ENCODE peak calls at places on chromosome 16, in seven cellular contexts. S is lower lobe of right lung, T is uterus, Y is GM23338, P is GM06990, K is gastrocnemius medialis, B is upper lobe of right lung. Q is an unnamed sample.

GRCh38 chr16:69424935-69425784 is 741 bp downstream of the CYB5B start:
- DNase-seq in S (no peak), T (no peak), Y (no peak), P (no peak), K (no peak), B (no peak), Q (no peak)

GRCh38 chr16:11852092-11852809 is 909 bp upstream of the RSL1D1 start:
- DNase-seq in S (no peak), T (no peak), Y (no peak), P (no peak), K (no peak), B (no peak), Q (no peak)

GRCh38 chr16:68275611-68276191 is 11.4 kb downstream of the SLC7A6 start:
- DNase-seq in S (no peak), T (no peak), Y (no peak), P (peak), K (no peak), B (no peak), Q (no peak)

GRCh38 chr16:2230376-2230775 is 5.9 kb upstream of the DNASE1L2 start:
- DNase-seq in S (peak), T (no peak), Y (no peak), P (no peak), K (no peak), B (no peak), Q (no peak)

GRCh38 chr16:8956265-8957060 is 7.2 kb downstream of the USP7 start:
- DNase-seq in S (no peak), T (peak), Y (no peak), P (no peak), K (peak), B (no peak), Q (no peak)

GRCh38 chr16:68444058-68444657 is 4.2 kb downstream of the SMPD3 start:
- DNase-seq in S (no peak), T (no peak), Y (peak), P (no peak), K (no peak), B (no peak), Q (peak)

GRCh38 chr16:56013962-56014552 is 138.9 kb upstream of the CES5A start:
- DNase-seq in S (peak), T (no peak), Y (peak), P (no peak), K (no peak), B (peak), Q (peak)

GRCh38 chr16:56985288-56985961 is 3.9 kb upstream of the NLRC5 start:
- DNase-seq in S (peak), T (peak), Y (no peak), P (no peak), K (peak), B (no peak), Q (no peak)

GRCh38 chr16:57886427-57886826 is 84.1 kb upstream of the KIFC3 start:
- DNase-seq in S (no peak), T (no peak), Y (no peak), P (no peak), K (no peak), B (no peak), Q (no peak)

GRCh38 chr16:28823291-28823718 is 506 bp downstream of the ATXN2L start:
- DNase-seq in S (peak), T (no peak), Y (peak), P (no peak), K (no peak), B (no peak), Q (peak)

GRCh38 chr16:3819741-3820724 is 60.5 kb downstream of the CREBBP start:
- DNase-seq in S (no peak), T (peak), Y (no peak), P (no peak), K (no peak), B (no peak), Q (no peak)

GRCh38 chr16:85316321-85316919 is 204.1 kb upstream of the CIBAR2 start:
- DNase-seq in S (peak), T (no peak), Y (peak), P (peak), K (peak), B (peak), Q (peak)

GRCh38 chr16:35686595-35686994 is 2227.2 kb downstream of the TP53TG3F start:
- DNase-seq in S (no peak), T (no peak), Y (no peak), P (no peak), K (no peak), B (no peak), Q (no peak)

GRCh38 chr16:4911831-4912422 is 25.0 kb downstream of the PPL start:
- DNase-seq in S (no peak), T (no peak), Y (no peak), P (no peak), K (no peak), B (no peak), Q (no peak)

GRCh38 chr16:906296-906695 is 64.5 kb downstream of the LMF1 start:
- DNase-seq in S (peak), T (no peak), Y (no peak), P (no peak), K (no peak), B (no peak), Q (no peak)

GRCh38 chr16:689175-689897 is 862 bp downstream of the WDR24 start:
- DNase-seq in S (no peak), T (no peak), Y (no peak), P (no peak), K (no peak), B (no peak), Q (no peak)

GRCh38 chr16:75805946-75806345 is 79.7 kb upstream of the CPHXL start:
- DNase-seq in S (no peak), T (no peak), Y (peak), P (no peak), K (no peak), B (no peak), Q (no peak)

GRCh38 chr16:54265558-54266213 is 20.9 kb downstream of the IRX3 start:
- DNase-seq in S (no peak), T (no peak), Y (no peak), P (no peak), K (no peak), B (no peak), Q (no peak)

GRCh38 chr16:86566601-86566965 is at the start of gene FOXC2:
- DNase-seq in S (peak), T (peak), Y (peak), P (no peak), K (peak), B (peak), Q (peak)

GRCh38 chr16:19088341-19088916 is 21.0 kb downstream of the COQ7 start:
- DNase-seq in S (no peak), T (no peak), Y (no peak), P (no peak), K (no peak), B (no peak), Q (no peak)

GRCh38 chr16:10016761-10017160 is 165.5 kb downstream of the GRIN2A start:
- DNase-seq in S (no peak), T (no peak), Y (no peak), P (no peak), K (no peak), B (no peak), Q (no peak)

GRCh38 chr16:46884513-46885293 is 541 bp downstream of the GPT2 start:
- DNase-seq in S (no peak), T (no peak), Y (no peak), P (peak), K (no peak), B (no peak), Q (peak)

GRCh38 chr16:8533509-8533908 is 56.8 kb downstream of the TMEM114 start:
- DNase-seq in S (no peak), T (no peak), Y (no peak), P (no peak), K (no peak), B (no peak), Q (no peak)

GRCh38 chr16:1708768-1709180 is 2.8 kb downstream of the MAPK8IP3 start:
- DNase-seq in S (no peak), T (no peak), Y (no peak), P (no peak), K (peak), B (no peak), Q (no peak)

GRCh38 chr16:9152649-9153501 is 61.4 kb downstream of the HAPSTR1 start:
- DNase-seq in S (no peak), T (no peak), Y (no peak), P (no peak), K (no peak), B (no peak), Q (no peak)

GRCh38 chr16:57807252-57807967 is 5.1 kb upstream of the KIFC3 start:
- DNase-seq in S (no peak), T (no peak), Y (no peak), P (no peak), K (no peak), B (no peak), Q (no peak)

GRCh38 chr16:56814537-56815432 is 50.2 kb upstream of the SLC12A3 start:
- DNase-seq in S (no peak), T (no peak), Y (no peak), P (no peak), K (no peak), B (no peak), Q (no peak)

GRCh38 chr16:59527206-59527997 is 793.3 kb upstream of the GOT2 start:
- DNase-seq in S (no peak), T (no peak), Y (no peak), P (no peak), K (no peak), B (no peak), Q (no peak)

GRCh38 chr16:71762186-71762585 is 37.7 kb upstream of the PHLPP2 start:
- DNase-seq in S (no peak), T (no peak), Y (no peak), P (no peak), K (no peak), B (no peak), Q (no peak)

GRCh38 chr16:77898671-77899211 is 110.4 kb downstream of the VAT1L start:
- DNase-seq in S (no peak), T (no peak), Y (no peak), P (no peak), K (no peak), B (no peak), Q (no peak)

GRCh38 chr16:4140652-4141051 is 24.4 kb upstream of the ADCY9 start:
- DNase-seq in S (no peak), T (no peak), Y (no peak), P (no peak), K (no peak), B (no peak), Q (no peak)

GRCh38 chr16:74577882-74578366 is 29.0 kb downstream of the GLG1 start:
- DNase-seq in S (no peak), T (no peak), Y (no peak), P (peak), K (no peak), B (no peak), Q (no peak)

GRCh38 chr16:55660776-55661175 is 5.0 kb downstream of the SLC6A2 start:
- DNase-seq in S (no peak), T (no peak), Y (peak), P (no peak), K (no peak), B (no peak), Q (no peak)

GRCh38 chr16:52076332-52077115 is 470.4 kb downstream of the TOX3 start:
- DNase-seq in S (no peak), T (no peak), Y (no peak), P (no peak), K (no peak), B (no peak), Q (no peak)

GRCh38 chr16:4624827-4625616 is 396 bp downstream of the MGRN1 start:
- DNase-seq in S (peak), T (peak), Y (peak), P (peak), K (peak), B (peak), Q (peak)

GRCh38 chr16:28492511-28492910 is 637 bp upstream of the CLN3 start:
- DNase-seq in S (no peak), T (no peak), Y (no peak), P (no peak), K (no peak), B (no peak), Q (no peak)

DNA sequence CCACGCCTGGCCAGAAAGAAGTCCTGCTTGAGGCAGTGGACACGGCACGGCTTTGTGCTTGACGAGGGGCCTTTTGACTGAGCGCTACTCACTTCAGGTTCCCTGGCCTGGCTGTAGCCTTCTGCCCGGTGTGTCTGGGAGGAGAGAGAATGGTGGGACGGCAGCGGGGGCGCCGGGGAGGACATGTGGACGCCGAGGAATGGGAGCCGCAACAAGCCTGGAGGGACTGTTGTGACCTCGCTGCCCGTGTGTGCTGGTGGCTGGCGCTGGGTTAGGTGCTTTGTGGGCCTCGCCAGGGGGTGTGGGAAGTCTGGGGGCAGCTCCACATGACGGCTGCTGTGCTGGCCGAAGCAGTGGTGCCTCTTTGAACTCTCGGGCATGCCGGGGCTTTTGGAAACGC is 33.6 kb downstream of the BANP start:
- DNase-seq in S (no peak), T (no peak), Y (no peak), P (no peak), K (no peak), B (no peak), Q (no peak)
- TF ChIP-seq CTCF in S (no peak), T (no peak), Y (no peak), P (no peak), K (no peak), B (no peak), Q (no peak)

DNA sequence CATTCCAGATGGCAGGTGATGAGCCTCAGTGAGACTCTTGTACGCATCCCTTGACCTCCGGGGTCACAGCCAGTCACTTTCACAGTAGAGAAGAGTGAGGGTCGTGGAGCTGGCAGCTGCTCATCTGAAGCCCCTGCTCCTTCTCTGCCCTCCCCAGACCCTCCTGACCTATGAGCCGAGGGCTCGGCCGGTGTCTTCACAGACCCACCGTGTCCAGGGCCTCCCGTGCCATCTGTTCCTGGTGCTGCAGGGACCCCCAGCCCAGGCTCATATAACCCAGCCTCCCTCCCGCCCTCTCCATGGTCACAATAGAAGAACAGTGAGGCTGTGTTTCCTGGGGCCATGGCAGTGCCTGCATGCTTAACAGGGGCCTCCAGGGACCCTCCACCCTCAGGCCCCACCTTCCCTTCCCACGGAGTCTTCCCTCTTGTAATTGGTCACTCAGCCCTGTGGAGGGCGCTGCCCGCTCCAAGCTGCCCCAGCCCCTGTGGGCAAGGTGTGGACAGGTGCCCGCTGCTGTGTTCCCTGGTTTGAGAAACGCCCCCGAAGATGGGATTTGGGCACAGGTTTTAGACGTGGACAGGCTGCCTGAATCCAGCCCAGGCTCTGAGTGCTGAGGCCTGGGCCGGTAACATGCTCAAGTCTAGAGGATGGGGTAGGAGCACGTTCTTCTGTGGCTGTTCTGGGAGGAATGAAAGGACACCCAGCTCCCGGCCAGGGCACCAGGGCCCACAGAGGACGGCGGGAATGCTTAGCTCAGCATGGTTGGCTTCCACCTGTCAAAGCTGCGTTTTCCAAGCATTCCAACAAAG is 38.7 kb downstream of the ACSF3 start:
- DNase-seq in S (peak), T (no peak), Y (no peak), P (no peak), K (no peak), B (peak), Q (no peak)
- TF ChIP-seq CTCF in S (no peak), T (no peak), Y (peak), P (no peak), K (no peak), B (no peak), Q (no peak)

GRCh38 chr16:66042341-66042740 is 324.1 kb upstream of the CDH5 start:
- DNase-seq in S (no peak), T (no peak), Y (no peak), P (no peak), K (no peak), B (no peak), Q (no peak)

GRCh38 chr16:66043326-66043725 is 323.2 kb upstream of the CDH5 start:
- DNase-seq in S (no peak), T (no peak), Y (no peak), P (no peak), K (no peak), B (no peak), Q (no peak)

GRCh38 chr16:66044089-66044488 is 322.4 kb upstream of the CDH5 start:
- DNase-seq in S (no peak), T (no peak), Y (no peak), P (no peak), K (no peak), B (no peak), Q (no peak)

GRCh38 chr16:66044616-66045015 is 321.9 kb upstream of the CDH5 start:
- DNase-seq in S (no peak), T (no peak), Y (no peak), P (no peak), K (no peak), B (no peak), Q (no peak)

GRCh38 chr16:66041907-66042306 is 324.6 kb upstream of the CDH5 start:
- DNase-seq in S (no peak), T (no peak), Y (no peak), P (no peak), K (no peak), B (no peak), Q (no peak)
- TF ChIP-seq CTCF in S (no peak), T (no peak), Y (no peak), P (no peak), K (no peak), B (no peak), Q (no peak)

GRCh38 chr16:16877061-16877460 is 498.1 kb downstream of the NPIPA7 start:
- DNase-seq in S (no peak), T (no peak), Y (no peak), P (no peak), K (no peak), B (no peak), Q (no peak)

GRCh38 chr16:16868727-16869126 is 489.8 kb downstream of the NPIPA7 start:
- DNase-seq in S (no peak), T (no peak), Y (peak), P (no peak), K (no peak), B (no peak), Q (no peak)

GRCh38 chr16:16865374-16865773 is 486.4 kb downstream of the NPIPA7 start:
- DNase-seq in S (no peak), T (no peak), Y (no peak), P (no peak), K (no peak), B (no peak), Q (no peak)

GRCh38 chr16:16867994-16868393 is 489.1 kb downstream of the NPIPA7 start:
- DNase-seq in S (no peak), T (no peak), Y (peak), P (no peak), K (no peak), B (no peak), Q (peak)

GRCh38 chr16:16871196-16871595 is 492.3 kb downstream of the NPIPA7 start:
- DNase-seq in S (no peak), T (no peak), Y (peak), P (no peak), K (no peak), B (no peak), Q (no peak)
- TF ChIP-seq CTCF in S (no peak), T (no peak), Y (peak), P (no peak), K (no peak), B (no peak), Q (no peak)

GRCh38 chr16:82384897-82385296 is 214.9 kb upstream of the MPHOSPH6 start:
- DNase-seq in S (no peak), T (no peak), Y (no peak), P (no peak), K (no peak), B (no peak), Q (no peak)
- TF ChIP-seq CTCF in S (no peak), T (no peak), Y (no peak), P (no peak), K (no peak), B (no peak), Q (no peak)

Q was measured in nephron progenitor cell.